ENCODE peak calls at places on chromosome 4, in ten cellular contexts. T is stimulated activated CD4-positive, alpha-beta T cell treated with anti-CD3 and anti-CD28 coated beads, Interleukin-15, amount 100 ng/mL, for 1 hour; H is Caco-2; Z is lower lobe of right lung; Q is T-helper 2 cell; L is neural crest cell; E is gastrocnemius medialis; B is pancreas; C is GM23338; D is HCEC 1CT. O is an unnamed sample.

GRCh38 chr4:177558995-177559394 is 116.8 kb upstream of the AGA start:
- DNase-seq in E (no peak), B (no peak), Z (no peak), Q (no peak), H (no peak), L (no peak), T (no peak), C (peak), D (no peak), O (no peak)

GRCh38 chr4:140094701-140095420 is 59.1 kb downstream of the MAML3 start:
- DNase-seq in C (peak), Z (peak), L (no peak), H (no peak), E (peak), D (no peak), B (peak), Q (peak), T (peak), O (peak)

GRCh38 chr4:10245761-10246160 is 129.2 kb upstream of the WDR1 start:
- DNase-seq in D (no peak), Q (no peak), E (no peak), B (no peak), C (no peak), Z (no peak), L (no peak), T (no peak), H (no peak), O (no peak)

GRCh38 chr4:19992694-19993093 is 259.0 kb upstream of the SLIT2 start:
- DNase-seq in E (no peak), T (no peak), Z (no peak), C (no peak), H (no peak), B (no peak), Q (no peak), D (no peak), L (no peak), O (no peak)

GRCh38 chr4:22514001-22514400 is 1.9 kb downstream of the ADGRA3 start:
- DNase-seq in Q (no peak), C (no peak), L (no peak), T (no peak), H (no peak), E (no peak), Z (no peak), D (peak), B (no peak), O (peak)

GRCh38 chr4:25948051-25948450 is 34.0 kb downstream of the SMIM20 start:
- DNase-seq in Q (no peak), E (no peak), B (no peak), D (no peak), Z (no peak), L (no peak), H (no peak), T (no peak), C (no peak), O (no peak)

GRCh38 chr4:41363384-41363981 is 106.8 kb downstream of the UCHL1 start:
- DNase-seq in L (no peak), C (peak), D (peak), T (no peak), E (peak), H (no peak), B (no peak), Z (no peak), Q (no peak), O (no peak)

GRCh38 chr4:118865091-118865708 is 23.5 kb upstream of the SYNPO2 start:
- DNase-seq in E (peak), L (peak), D (peak), H (peak), Q (peak), T (no peak), Z (no peak), B (peak), C (peak), O (peak)

GRCh38 chr4:124202106-124202505 is 510.4 kb downstream of the ANKRD50 start:
- DNase-seq in T (no peak), Z (no peak), H (no peak), C (peak), D (peak), E (peak), L (no peak), B (no peak), Q (no peak), O (no peak)

GRCh38 chr4:151035321-151035720 is 20.2 kb upstream of the LRBA start:
- DNase-seq in D (no peak), L (no peak), C (peak), B (peak), Q (no peak), E (no peak), H (peak), Z (no peak), T (no peak), O (no peak)

GRCh38 chr4:18167831-18168230 is 146.3 kb upstream of the LCORL start:
- DNase-seq in D (no peak), C (no peak), Z (no peak), T (no peak), H (no peak), B (no peak), E (no peak), L (no peak), Q (no peak), O (no peak)

GRCh38 chr4:113588895-113589668 is 172.5 kb downstream of the CAMK2D start:
- DNase-seq in H (no peak), E (no peak), Q (no peak), B (no peak), T (no peak), Z (no peak), C (no peak), L (no peak), D (no peak), O (no peak)

GRCh38 chr4:20464381-20464780 is 212.7 kb downstream of the SLIT2 start:
- DNase-seq in Z (no peak), E (no peak), T (no peak), H (no peak), C (no peak), L (no peak), Q (no peak), B (no peak), D (peak), O (peak)

GRCh38 chr4:63370997-63371396 is 1038.3 kb downstream of the TECRL start:
- DNase-seq in D (no peak), C (peak), E (no peak), Z (no peak), Q (no peak), H (no peak), B (no peak), L (no peak), T (no peak), O (no peak)

GRCh38 chr4:117771647-117772337 is 262.5 kb upstream of the NDST3 start:
- DNase-seq in T (no peak), Q (no peak), C (peak), D (no peak), L (no peak), Z (no peak), H (peak), B (no peak), E (no peak), O (no peak)

GRCh38 chr4:174156239-174156826 is 127.1 kb downstream of the FBXO8 start:
- DNase-seq in D (peak), T (no peak), Z (no peak), L (no peak), H (peak), E (no peak), Q (peak), B (no peak), C (peak), O (peak)

GRCh38 chr4:102342404-102343074 is 2.7 kb downstream of the SLC39A8 start:
- DNase-seq in C (no peak), E (no peak), D (no peak), Q (no peak), H (no peak), L (no peak), B (peak), Z (no peak), T (no peak), O (no peak)

GRCh38 chr4:87049508-87049907 is 114.7 kb downstream of the AFF1 start:
- DNase-seq in T (no peak), C (no peak), L (no peak), E (no peak), Q (no peak), B (no peak), H (no peak), Z (no peak), D (no peak), O (no peak)

GRCh38 chr4:184464759-184465454 is 9.4 kb downstream of the IRF2 start:
- DNase-seq in H (no peak), E (no peak), L (no peak), T (no peak), B (no peak), D (no peak), C (no peak), Z (no peak), Q (no peak), O (no peak)

GRCh38 chr4:125314676-125315570 is at the start of gene FAT4:
- DNase-seq in C (peak), Z (peak), E (peak), H (peak), Q (peak), B (peak), L (peak), T (no peak), D (peak), O (peak)

GRCh38 chr4:149987777-149988410 is 90.4 kb upstream of the DCLK2 start:
- DNase-seq in T (no peak), D (no peak), Z (no peak), E (no peak), L (no peak), Q (no peak), H (no peak), C (no peak), B (no peak), O (no peak)

GRCh38 chr4:24583451-24584174 is 741 bp downstream of the DHX15 start:
- DNase-seq in T (peak), Q (peak), H (peak), E (peak), D (peak), C (peak), B (peak), L (peak), Z (peak), O (peak)

GRCh38 chr4:53477666-53478065 is 100.2 kb downstream of the FIP1L1 start:
- DNase-seq in H (no peak), C (peak), D (no peak), Q (no peak), B (no peak), T (no peak), Z (no peak), E (no peak), L (no peak), O (no peak)

GRCh38 chr4:71978192-71978845 is 53.5 kb upstream of the NPFFR2 start:
- DNase-seq in H (no peak), E (no peak), Q (no peak), C (no peak), Z (no peak), B (no peak), T (no peak), L (no peak), D (no peak), O (no peak)

GRCh38 chr4:143482753-143483362 is 30.6 kb upstream of the SMARCA5 start:
- DNase-seq in E (no peak), T (no peak), B (no peak), Q (peak), D (peak), Z (no peak), C (peak), H (peak), L (peak), O (peak)

GRCh38 chr4:62449538-62449937 is 1249.4 kb downstream of the ADGRL3 start:
- DNase-seq in B (no peak), E (no peak), L (no peak), Z (no peak), D (no peak), C (no peak), H (no peak), T (no peak), Q (no peak), O (no peak)

GRCh38 chr4:11546391-11547160 is 117.9 kb upstream of the HS3ST1 start:
- DNase-seq in E (no peak), Q (no peak), Z (no peak), T (no peak), B (no peak), D (no peak), H (no peak), C (no peak), L (no peak), O (no peak)

GRCh38 chr4:129064717-129065116 is 28.6 kb downstream of the SCLT1 start:
- DNase-seq in B (no peak), L (no peak), T (no peak), H (no peak), Z (no peak), Q (no peak), D (peak), C (no peak), E (no peak), O (peak)

GRCh38 chr4:147492761-147493160 is 11.9 kb downstream of the EDNRA start:
- DNase-seq in L (no peak), D (no peak), C (no peak), Z (no peak), H (no peak), T (no peak), Q (no peak), B (no peak), E (no peak), O (no peak)

GRCh38 chr4:129233691-129234090 is 137.7 kb downstream of the C4orf33 start:
- DNase-seq in H (no peak), Q (no peak), B (no peak), D (no peak), L (no peak), C (no peak), E (no peak), T (no peak), Z (no peak), O (no peak)

GRCh38 chr4:128163177-128164117 is 102.3 kb downstream of the LARP1B start:
- DNase-seq in B (no peak), L (no peak), H (no peak), Z (no peak), E (no peak), Q (no peak), C (peak), D (peak), T (no peak), O (peak)

GRCh38 chr4:84965558-84966381 is 720 bp downstream of the WDFY3 start:
- DNase-seq in D (peak), L (peak), B (peak), Q (peak), C (peak), Z (peak), H (peak), E (peak), T (no peak), O (peak)

GRCh38 chr4:109547394-109547793 is 12.7 kb upstream of the MCUB start:
- DNase-seq in H (no peak), Z (no peak), L (no peak), E (no peak), D (no peak), B (no peak), T (no peak), C (no peak), Q (no peak), O (peak)

GRCh38 chr4:86928400-86929255 is 6.2 kb upstream of the AFF1 start:
- DNase-seq in D (no peak), Q (no peak), L (no peak), Z (no peak), C (no peak), H (no peak), T (no peak), B (no peak), E (no peak), O (no peak)

GRCh38 chr4:172725581-172725980 is 443.0 kb upstream of the GALNT7 start:
- DNase-seq in T (no peak), B (no peak), Q (no peak), E (no peak), C (no peak), D (peak), H (no peak), Z (no peak), L (no peak), O (no peak)

GRCh38 chr4:187302456-187302855 is 578.8 kb upstream of the FAT1 start:
- DNase-seq in E (no peak), D (no peak), H (no peak), C (no peak), Z (no peak), L (no peak), T (no peak), Q (no peak), B (no peak), O (no peak)

GRCh38 chr4:73139245-73139644 is 69.7 kb upstream of the COX18 start:
- DNase-seq in D (no peak), E (no peak), B (no peak), H (no peak), L (no peak), Q (no peak), C (no peak), T (no peak), Z (no peak), O (no peak)

GRCh38 chr4:17595471-17596005 is 18.5 kb downstream of the LAP3 start:
- DNase-seq in Q (no peak), E (no peak), T (no peak), L (no peak), C (no peak), H (no peak), B (no peak), Z (no peak), D (no peak), O (no peak)

GRCh38 chr4:119672938-119673337 is 44.3 kb upstream of the PDE5A start:
- DNase-seq in D (no peak), C (peak), L (no peak), Q (no peak), Z (no peak), B (no peak), T (no peak), H (no peak), E (no peak), O (no peak)

O was measured in HT1080.